ENCODE peak calls at places on chromosomes 4 and X, in four cellular contexts. R is NCI-H1436, X is AG08396, I is AG20443. B is an unnamed sample.

GRCh38 chr4:140326395-140326993 is 47.0 kb upstream of the SCOC start:
- DNase-seq in R (no peak), X (peak), I (peak), B (no peak)

GRCh38 chr4:74517996-74518395 is 73.1 kb downstream of the AREG start:
- DNase-seq in R (no peak), X (no peak), I (no peak), B (no peak)

GRCh38 chrX:45322820-45323219 is 122.1 kb upstream of the DIPK2B start:
- DNase-seq in R (no peak), X (no peak), I (no peak), B (no peak)

GRCh38 chr4:59553063-59553738 is 1646.9 kb upstream of the ADGRL3 start:
- DNase-seq in R (no peak), X (peak), I (peak), B (no peak)

GRCh38 chr4:54255881-54256280 is 26.8 kb downstream of the PDGFRA start:
- DNase-seq in R (no peak), X (no peak), I (no peak), B (no peak)

GRCh38 chr4:181835348-181835747 is 407.9 kb upstream of the TENM3 start:
- DNase-seq in R (no peak), X (no peak), I (no peak), B (no peak)

GRCh38 chr4:7753931-7754465 is 185.7 kb downstream of the AFAP1 start:
- DNase-seq in R (no peak), X (no peak), I (no peak), B (no peak)

GRCh38 chr4:98566491-98567008 is 91.9 kb downstream of the TSPAN5 start:
- DNase-seq in R (no peak), X (no peak), I (no peak), B (no peak)

GRCh38 chr4:15416357-15417327 is 11.2 kb upstream of the C1QTNF7 start:
- DNase-seq in R (no peak), X (no peak), I (no peak), B (no peak)

GRCh38 chr4:100591156-100591876 is 73.5 kb upstream of the EMCN start:
- DNase-seq in R (no peak), X (no peak), I (no peak), B (no peak)

GRCh38 chr4:98861100-98861499 is 67.8 kb downstream of the EIF4E start:
- DNase-seq in R (no peak), X (no peak), I (no peak), B (no peak)

GRCh38 chr4:74376888-74377483 is 12.0 kb downstream of the EREG start:
- DNase-seq in R (no peak), X (peak), I (peak), B (no peak)

GRCh38 chrX:118755633-118756032 is 28.2 kb downstream of the IL13RA1 start:
- DNase-seq in R (no peak), X (no peak), I (peak), B (no peak)

GRCh38 chr4:15598644-15599043 is 56.5 kb downstream of the FBXL5 start:
- DNase-seq in R (no peak), X (peak), I (no peak), B (no peak)

GRCh38 chr4:85147481-85148076 is 181.1 kb upstream of the WDFY3 start:
- DNase-seq in R (peak), X (peak), I (peak), B (peak)

GRCh38 chr4:86376850-86377249 is 17.0 kb upstream of the MAPK10 start:
- DNase-seq in R (no peak), X (no peak), I (no peak), B (no peak)

GRCh38 chr4:10691651-10692050 is 7.1 kb upstream of the CLNK start:
- DNase-seq in R (no peak), X (no peak), I (no peak), B (no peak)

GRCh38 chr4:103002551-103002950 is 17.0 kb downstream of the SLC9B1 start:
- DNase-seq in R (no peak), X (peak), I (peak), B (no peak)

GRCh38 chr4:2354127-2354526 is 64.3 kb downstream of the ZFYVE28 start:
- DNase-seq in R (no peak), X (no peak), I (peak), B (no peak)

GRCh38 chr4:119656986-119657635 is 28.5 kb upstream of the PDE5A start:
- DNase-seq in R (no peak), X (no peak), I (no peak), B (no peak)

GRCh38 chrX:41259516-41259915 is 74.4 kb upstream of the DDX3X start:
- DNase-seq in R (no peak), X (no peak), I (peak), B (no peak)

GRCh38 chr4:56874166-56874565 is 33.5 kb upstream of the REST start:
- DNase-seq in R (no peak), X (no peak), I (no peak), B (no peak)

GRCh38 chr4:185456131-185456530 is 15.4 kb downstream of the CCDC110 start:
- DNase-seq in R (no peak), X (no peak), I (no peak), B (no peak)

GRCh38 chrX:152895724-152896420 is 2.0 kb upstream of the ZNF185 start:
- DNase-seq in R (no peak), X (no peak), I (peak), B (peak)

GRCh38 chr4:6297266-6297815 is 27.7 kb downstream of the WFS1 start:
- DNase-seq in R (no peak), X (no peak), I (no peak), B (no peak)

GRCh38 chr4:40990202-40990898 is 224.0 kb downstream of the APBB2 start:
- DNase-seq in R (no peak), X (peak), I (peak), B (no peak)